ENCODE peak calls at places on chromosomes 13 and 19, in four cellular contexts. O, C, U and D are unnamed samples.

GRCh38 chr13:28753208-28753892 is 34.6 kb upstream of the SLC46A3 start:
- DNase-seq in C (no peak), U (no peak), O (no peak), D (peak; percentile 88)

GRCh38 chr19:37304190-37304883 is 66.6 kb upstream of the ZNF527 start:
- DNase-seq in O (peak; percentile 56), U (no peak), C (peak; percentile 87), D (no peak)

GRCh38 chr19:12648088-12648487 is 18.5 kb downstream of the MAN2B1 start:
- DNase-seq in O (no peak), C (no peak), U (no peak), D (no peak)

GRCh38 chr19:43782689-43783231 is 2.0 kb upstream of the KCNN4 start:
- DNase-seq in C (no peak), U (peak; percentile 32), O (no peak), D (no peak)

GRCh38 chr13:113145496-113145895 is 13.0 kb upstream of the PROZ start:
- DNase-seq in U (no peak), O (no peak), C (no peak), D (no peak)

GRCh38 chr13:31208554-31209122 is 8.9 kb downstream of the B3GLCT start:
- DNase-seq in C (no peak), U (no peak), O (no peak), D (no peak)

GRCh38 chr13:111519490-111520170 is 199.2 kb downstream of the TEX29 start:
- DNase-seq in U (no peak), O (no peak), C (peak; percentile 72), D (no peak)

GRCh38 chr13:107141767-107142166 is 573.8 kb upstream of the ARGLU1 start:
- DNase-seq in C (no peak), U (no peak), O (no peak), D (no peak)

GRCh38 chr19:17328517-17329060 is 6.1 kb downstream of the ANO8 start:
- DNase-seq in U (no peak), O (no peak), C (no peak), D (no peak)

GRCh38 chr13:61162106-61162505 is 253.5 kb downstream of the PCDH20 start:
- DNase-seq in O (no peak), C (no peak), U (no peak), D (no peak)

GRCh38 chr13:49296659-49297058 is 48.9 kb downstream of the CDADC1 start:
- DNase-seq in C (no peak), U (no peak), O (no peak), D (no peak)
- TF ChIP-seq CTCF in C (no peak), U (no peak), O (no peak), D (no peak)

DNA sequence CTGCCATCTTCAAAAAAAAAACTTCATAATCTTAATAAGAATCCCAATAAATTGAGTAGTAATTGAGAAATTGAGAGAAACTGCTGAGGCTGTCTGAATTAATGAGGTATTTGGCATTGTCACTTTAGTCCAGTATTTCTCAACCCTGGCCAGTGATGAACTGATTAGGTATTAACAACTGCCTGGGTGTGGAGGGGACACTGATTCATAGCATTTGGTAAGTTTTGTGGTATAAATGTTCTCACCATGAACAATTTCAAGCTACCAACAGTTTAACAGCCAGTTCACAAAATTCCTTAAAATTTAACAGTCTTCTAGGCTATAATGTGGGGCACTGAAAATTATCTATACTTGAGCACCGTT is 18.3 kb downstream of the GPC6 start:
- DNase-seq in C (no peak), U (no peak), O (no peak), D (peak; percentile 41)
- H3K4me3 ChIP-seq in C (no peak overlapping the region), U (no peak overlapping the region), O (peak overlapping the region; percentile 39), D (peak overlapping the region; percentile 23)

GRCh38 chr13:99335603-99336002 is 28.4 kb upstream of the GPR183 start:
- DNase-seq in C (no peak), O (no peak), U (peak; percentile 53), D (no peak)
- TF ChIP-seq CTCF in C (no peak), O (no peak), U (no peak), D (no peak)

GRCh38 chr19:7224995-7225394 is 69.2 kb downstream of the INSR start:
- DNase-seq in C (no peak), O (no peak), U (no peak), D (no peak)

GRCh38 chr19:7226749-7227148 is 67.5 kb downstream of the INSR start:
- DNase-seq in O (no peak), C (no peak), U (no peak), D (no peak)

GRCh38 chr19:7225741-7226140 is 68.5 kb downstream of the INSR start:
- DNase-seq in O (no peak), U (no peak), C (no peak), D (no peak)

GRCh38 chr19:7223429-7223828 is 70.8 kb downstream of the INSR start:
- DNase-seq in O (no peak), C (no peak), U (no peak), D (no peak)

GRCh38 chr19:7224205-7224833 is 69.9 kb downstream of the INSR start:
- DNase-seq in U (no peak), C (peak; percentile 91), O (no peak), D (no peak)
- H3K4me3 ChIP-seq in U (no peak overlapping the region), C (no peak overlapping the region), O (peak overlapping the region; percentile 10), D (no peak overlapping the region)

GRCh38 chr19:53982056-53982455 is 9.4 kb upstream of the CACNG6 start:
- DNase-seq in C (no peak), O (no peak), U (no peak), D (no peak)

GRCh38 chr19:53981408-53981998 is 9.9 kb upstream of the CACNG6 start:
- DNase-seq in U (no peak), C (no peak), O (no peak), D (no peak)

GRCh38 chr19:53978975-53979801 is 12.2 kb upstream of the CACNG6 start:
- DNase-seq in O (no peak), C (no peak), U (no peak), D (no peak)

GRCh38 chr19:53982611-53983010 is 8.8 kb upstream of the CACNG6 start:
- DNase-seq in U (no peak), C (peak; percentile 90), O (peak; percentile 85), D (no peak)

DNA sequence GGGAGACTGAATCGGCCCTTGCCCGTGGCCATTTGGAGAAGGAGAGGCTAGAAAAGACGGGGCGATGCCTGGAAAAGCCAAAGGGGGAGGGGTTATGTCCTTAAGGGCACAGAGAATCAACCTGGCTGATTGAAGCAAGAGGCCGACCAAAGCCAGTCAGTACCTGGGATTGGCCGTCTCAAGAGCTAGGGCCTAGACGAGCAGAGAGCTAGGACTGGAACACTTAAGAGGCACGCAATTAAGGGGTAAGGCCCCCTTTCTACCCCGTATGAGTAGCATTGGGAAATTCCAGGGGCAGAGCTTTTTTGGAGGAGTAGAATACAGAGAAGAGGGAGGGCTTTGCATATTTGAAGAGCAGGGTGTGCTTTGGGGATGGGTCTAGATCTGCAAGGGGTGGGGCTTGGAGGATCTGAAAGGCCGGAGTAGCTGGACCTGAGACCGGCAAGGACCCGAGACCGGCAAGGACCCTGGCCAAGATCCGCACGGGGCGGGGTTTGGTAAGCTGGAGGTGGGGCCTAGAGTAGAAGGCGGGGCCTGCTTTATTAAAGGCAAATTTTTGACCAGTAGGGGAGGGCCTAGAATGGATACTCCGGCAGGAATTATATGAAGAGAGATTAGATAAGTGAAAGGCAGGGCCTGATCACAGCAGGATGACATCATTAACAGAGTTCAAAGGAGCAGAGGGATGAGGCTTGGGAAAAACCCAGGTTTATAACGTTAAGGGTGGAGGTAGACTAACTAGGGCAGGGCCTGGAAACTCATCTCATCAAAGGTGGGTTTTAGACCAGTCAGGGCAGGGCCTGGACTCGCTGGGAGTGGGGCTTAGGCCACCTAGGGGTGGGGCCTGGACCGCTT is 10.7 kb upstream of the CACNG6 start:
- DNase-seq in O (peak; percentile 74), C (no peak), U (no peak), D (peak; percentile 24)
- TF ChIP-seq CTCF in O (no peak), C (no peak), U (no peak), D (no peak)

DNA sequence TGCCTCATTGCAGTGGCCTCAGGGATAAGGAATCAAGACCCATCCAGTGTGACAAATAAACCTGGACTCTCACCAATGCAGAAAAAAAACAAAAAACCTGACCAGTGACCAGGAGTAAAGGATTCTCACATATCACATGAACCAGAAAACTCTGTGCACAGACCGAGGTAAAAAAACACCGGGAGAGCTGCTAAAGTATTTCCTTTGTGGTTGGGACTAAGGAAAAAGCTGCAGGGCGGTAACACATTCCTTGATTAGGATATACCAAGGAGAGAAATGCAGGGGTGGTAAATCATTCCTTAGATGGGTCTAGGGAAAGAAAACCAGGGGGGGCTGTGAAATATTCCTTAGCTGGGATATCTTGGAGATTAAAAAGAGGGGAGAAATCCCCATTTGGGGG is 64.8 kb upstream of the ZNF85 start:
- DNase-seq in C (no peak), U (no peak), O (no peak), D (no peak)
- H3K4me3 ChIP-seq in C (no peak overlapping the region), U (no peak overlapping the region), O (no peak overlapping the region), D (no peak overlapping the region)

DNA sequence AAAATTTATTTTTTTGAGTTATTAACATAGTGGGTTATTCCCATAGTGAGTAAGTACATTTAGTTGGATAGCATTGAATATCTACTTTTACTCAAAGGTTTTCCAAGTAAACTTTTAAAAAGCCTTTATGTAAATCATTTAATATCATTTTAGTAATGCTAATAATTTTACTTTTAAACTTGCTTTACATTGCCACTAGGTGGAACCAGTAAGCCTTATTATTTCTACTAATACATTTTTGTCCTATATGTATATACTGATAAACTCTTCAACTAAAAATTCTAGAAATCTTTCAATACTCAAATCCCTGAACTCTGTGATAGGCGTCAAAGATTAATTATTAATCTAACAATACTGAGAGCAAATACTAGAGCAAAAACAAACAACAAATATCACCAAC is 1709.2 kb upstream of the PCDH20 start:
- DNase-seq in C (no peak), U (peak; percentile 14), O (no peak), D (peak; percentile 55)
- TF ChIP-seq CTCF in C (no peak), U (peak; percentile 80), O (peak; percentile 12), D (peak; percentile 21)